ENCODE peak calls at places on chromosomes 13 and 19, in seven cellular contexts. A, R, O, D, G, U and H are unnamed samples. For H3K4me1, the result is how much of the 10 kb centered on the place peaks cover.

GRCh38 chr13:87280139-87280538 is 391.0 kb upstream of the SLITRK5 start:
- DNase-seq in A (no peak), R (no peak), O (no peak), D (no peak), G (no peak), U (no peak), H (no peak)

GRCh38 chr13:93368705-93369104 is 142.1 kb downstream of the GPC6 start:
- DNase-seq in A (no peak), R (no peak), O (no peak), D (no peak), G (no peak), U (no peak), H (no peak)

GRCh38 chr13:65460136-65460535 is 1770.0 kb downstream of the PCDH9 start:
- DNase-seq in A (no peak), R (no peak), O (peak), D (no peak), G (no peak), U (no peak), H (no peak)

GRCh38 chr13:76522083-76522755 is 364.0 kb downstream of the KCTD12 start:
- DNase-seq in A (no peak), R (no peak), O (peak), D (no peak), G (no peak), U (no peak), H (no peak)

GRCh38 chr13:62418872-62419271 is 1003.2 kb upstream of the PCDH20 start:
- DNase-seq in A (no peak), R (no peak), O (peak), D (no peak), G (no peak), U (no peak), H (no peak)

GRCh38 chr13:69970521-69970920 is 137.1 kb upstream of the ATXN8OS start:
- DNase-seq in A (no peak), R (no peak), O (no peak), D (no peak), G (no peak), U (no peak), H (no peak)

GRCh38 chr13:41178040-41178439 is 16.3 kb downstream of the KBTBD7 start:
- DNase-seq in A (no peak), R (no peak), O (peak), D (no peak), G (no peak), U (no peak), H (no peak)

GRCh38 chr19:17447704-17448189 is 721 bp downstream of the TMEM221 start:
- DNase-seq in A (no peak), R (no peak), O (no peak), D (no peak), G (peak), U (no peak), H (no peak)

GRCh38 chr13:98869408-98870090 is 108.3 kb downstream of the DOCK9 start:
- DNase-seq in A (no peak), R (no peak), O (no peak), D (no peak), G (peak), U (no peak), H (peak)

GRCh38 chr13:35894636-35895035 is 236.5 kb downstream of the DCLK1 start:
- DNase-seq in A (no peak), R (no peak), O (peak), D (no peak), G (no peak), U (no peak), H (no peak)

GRCh38 chr19:7888145-7888825 is at the start of gene LRRC8E:
- DNase-seq in A (no peak), R (peak), O (peak), D (peak), G (peak), U (no peak), H (no peak)

GRCh38 chr19:19628499-19629134 is 597 bp upstream of the LPAR2 start:
- DNase-seq in A (peak), R (peak), O (peak), D (peak), G (peak), U (no peak), H (peak)

DNA sequence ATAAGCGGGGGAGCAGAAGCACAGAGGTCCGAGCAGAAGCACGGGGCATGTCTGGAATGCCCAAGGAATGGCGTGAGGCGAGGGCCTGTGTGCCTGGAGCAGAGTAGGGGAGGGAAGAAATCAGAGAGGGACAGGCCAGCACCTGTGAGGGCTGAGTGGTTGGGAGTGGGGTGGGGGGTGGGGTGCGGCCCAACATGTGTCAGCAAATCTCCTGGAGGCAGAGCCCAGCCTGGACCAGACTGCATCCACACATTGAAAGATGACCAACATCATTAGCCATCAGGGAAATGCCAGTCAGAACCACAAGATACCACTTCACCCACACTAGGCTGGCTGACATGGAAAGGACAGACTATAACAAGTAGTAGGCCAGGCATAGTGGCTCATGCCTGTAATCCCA is 11.2 kb downstream of the CLASRP start:
- DNase-seq in A (no peak), R (no peak), O (no peak), D (no peak), G (no peak), U (no peak), H (no peak)
- H3K4me1 ChIP-seq in A (under half), R (under half), O (under half), D (under half), G (half or more), U (under half), H (under half)

DNA sequence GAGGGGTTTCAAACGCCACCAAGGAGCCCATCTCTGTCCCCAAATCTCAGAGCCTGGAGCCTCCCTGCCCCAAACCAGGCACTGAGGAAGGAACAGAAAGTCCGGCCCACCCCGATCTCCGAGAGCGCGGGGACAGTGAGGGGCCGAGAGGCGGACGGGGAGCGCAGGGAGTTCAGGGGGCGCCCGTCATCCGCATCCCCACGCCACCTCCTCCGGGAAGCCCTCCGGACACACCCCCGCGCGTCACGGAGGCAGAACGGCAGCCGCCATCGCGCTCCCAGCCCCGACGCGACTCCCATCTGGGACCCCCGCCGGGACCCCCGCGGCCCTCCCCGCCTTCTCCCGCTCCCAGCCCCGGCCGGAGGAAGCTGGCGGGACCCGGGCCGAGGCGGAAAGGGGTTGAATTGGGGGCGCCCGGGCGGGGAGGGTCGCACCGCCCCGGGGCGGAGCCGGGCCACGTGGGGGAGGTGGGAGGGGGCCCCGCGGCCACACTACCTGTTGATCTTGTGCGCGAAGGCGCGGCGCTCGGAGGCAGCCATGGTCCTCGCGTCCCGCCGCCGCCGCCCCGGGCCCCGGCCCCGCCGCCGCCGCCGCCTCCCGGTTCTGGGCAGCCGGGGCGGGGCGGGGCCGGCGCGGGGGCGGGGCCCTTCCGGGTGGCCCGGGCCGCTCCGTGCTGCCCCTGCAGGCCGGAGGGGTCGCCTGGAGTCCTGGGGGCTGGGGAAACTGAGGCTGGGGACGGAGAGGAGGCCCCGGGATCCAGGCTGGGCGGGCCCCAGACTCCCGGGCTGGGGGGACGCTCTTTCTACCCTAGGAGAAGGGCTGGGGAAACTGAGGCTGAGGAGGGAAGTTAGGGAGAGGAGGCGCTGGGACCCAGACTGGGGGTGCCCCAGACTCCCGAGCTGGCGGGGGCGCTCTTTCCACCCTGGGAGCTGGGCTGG is at the start of gene DOCK6:
- DNase-seq in A (peak), R (peak), O (no peak), D (peak), G (peak), U (no peak), H (no peak)
- TF ChIP-seq POLR2A in A (no peak), R (no peak), O (no peak), D (no peak), G (no peak), U (peak), H (no peak)

GRCh38 chr19:46789371-46789770 is 977 bp upstream of the SLC1A5 start:
- DNase-seq in A (no peak), R (no peak), O (no peak), D (no peak), G (no peak), U (no peak), H (no peak)

GRCh38 chr19:46788968-46789338 is 559 bp upstream of the SLC1A5 start:
- DNase-seq in A (no peak), R (no peak), O (no peak), D (no peak), G (no peak), U (no peak), H (no peak)

GRCh38 chr19:46787040-46787330 is 1.4 kb downstream of the SLC1A5 start:
- DNase-seq in A (no peak), R (no peak), O (no peak), D (no peak), G (no peak), U (no peak), H (no peak)

GRCh38 chr19:46787331-46788100 is 878 bp downstream of the SLC1A5 start:
- DNase-seq in A (peak), R (peak), O (peak), D (peak), G (peak), U (peak), H (peak)

DNA sequence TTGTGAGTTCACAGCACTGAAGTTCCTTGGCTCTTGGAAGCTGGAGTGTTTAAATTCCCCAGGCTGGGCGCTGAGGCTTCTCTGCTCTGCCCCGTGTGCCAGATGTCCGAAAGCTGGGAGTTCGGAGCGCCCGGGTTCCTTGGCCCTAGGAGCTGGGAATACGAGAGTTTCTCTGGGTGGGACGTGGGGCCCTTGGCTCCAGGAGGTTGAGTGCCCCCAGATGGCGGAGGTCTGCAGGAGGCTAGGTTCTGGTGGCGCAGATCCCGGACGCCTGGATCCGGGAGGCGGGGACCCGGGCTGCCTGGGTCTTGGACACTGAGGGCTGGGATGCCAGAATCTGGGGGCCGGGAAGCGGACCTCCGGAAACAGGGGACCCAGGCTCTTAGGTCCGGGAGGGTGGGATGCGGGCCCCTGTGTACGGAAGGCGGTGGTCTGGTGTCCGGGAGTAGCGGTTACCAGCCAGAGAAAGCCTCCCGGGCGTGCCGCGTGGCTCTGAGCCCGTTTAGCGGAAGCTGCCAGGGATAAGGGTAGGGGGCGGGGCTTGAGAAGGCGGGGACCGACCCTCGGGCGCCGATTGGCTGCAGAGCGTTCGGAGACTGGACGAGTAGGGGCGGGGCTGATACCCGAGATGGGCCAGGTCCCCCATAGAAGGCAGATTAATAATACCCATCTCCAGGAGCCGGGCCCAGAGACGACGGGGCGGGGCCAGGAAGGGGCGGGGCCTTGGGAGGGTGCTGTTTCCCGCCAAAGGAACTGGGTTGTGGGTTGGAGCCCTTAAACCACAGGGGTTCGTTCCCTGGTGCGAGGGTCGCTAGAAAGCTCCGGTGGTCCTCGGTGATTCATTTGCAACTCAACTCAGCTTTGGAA is at the start of gene SLC1A5:
- DNase-seq in A (peak), R (peak), O (peak), D (peak), G (peak), U (peak), H (peak)
- TF ChIP-seq CTCF in A (no peak), R (no peak), O (no peak), D (no peak), G (no peak), U (no peak), H (no peak)

GRCh38 chr19:46624958-46625661 is at the start of gene PTGIR:
- DNase-seq in A (no peak), R (no peak), O (peak), D (no peak), G (no peak), U (peak), H (peak)
- H3K4me1 ChIP-seq in A (under half), R (under half), O (under half), D (under half), G (half or more), U (under half), H (under half)

DNA sequence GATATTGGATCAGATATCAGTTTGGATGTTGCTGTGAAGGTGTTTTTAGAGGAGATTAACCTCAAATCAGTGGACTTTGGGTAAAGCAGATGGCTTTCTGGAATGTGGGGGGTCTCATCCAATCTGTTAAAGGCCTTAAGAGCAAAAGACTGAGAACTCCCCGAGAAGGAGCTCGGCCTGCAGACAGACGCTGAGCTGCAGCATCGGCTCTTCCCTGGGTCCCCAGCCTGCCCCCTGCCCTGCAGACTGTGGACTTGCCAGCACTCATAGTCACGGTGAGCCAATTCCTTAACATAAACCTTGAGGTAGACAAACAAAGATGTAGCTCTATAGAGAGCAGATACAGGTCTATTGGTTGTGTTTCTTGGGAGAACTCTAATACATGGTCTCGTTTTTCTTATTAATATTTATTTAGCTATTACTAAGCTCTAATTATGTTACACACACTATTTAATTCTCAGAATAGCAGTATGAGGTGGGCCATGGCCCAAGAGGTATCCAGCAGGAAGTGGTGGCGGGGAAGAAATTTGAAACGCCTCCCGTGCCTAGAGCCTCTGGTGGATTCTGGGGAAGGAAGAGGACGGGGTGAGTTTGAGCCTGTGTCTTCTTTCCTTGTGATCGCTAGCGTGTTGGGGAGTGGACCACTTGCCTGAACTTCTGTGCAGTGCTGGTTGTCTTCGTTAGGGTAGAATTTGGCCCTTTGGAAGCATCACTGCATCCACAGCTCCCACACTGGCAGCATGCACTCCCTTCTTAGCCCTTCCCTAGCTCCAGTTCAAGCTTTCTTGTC is 305.3 kb downstream of the TEX29 start:
- DNase-seq in A (no peak), R (no peak), O (no peak), D (no peak), G (no peak), U (no peak), H (no peak)
- TF ChIP-seq POLR2A in A (no peak), R (no peak), O (no peak), D (no peak), G (no peak), U (no peak), H (no peak)